ENCODE peak calls at places on chromosomes 11 and 22, in seven cellular contexts. E is activated gamma-delta T cell; B is KG1; Y is activated CD4-positive, alpha-beta T cell treated with anti-CD3 and anti-CD28 coated beads, Interleukin-2, amount 10 ng/mL, durations not matched to agents 7 days and 5 days; J is NCI-H510A; T is sigmoid colon; C is GM20000. S is an unnamed sample.
A peak's percentile ranks its signal among the peaks of the same experiment; 100 is the strongest.

GRCh38 chr22:22748297-22748743 is 103.9 kb downstream of the GGTLC2 start:
- DNase-seq in E (no peak), B (no peak), Y (peak; percentile 55), J (no peak), T (no peak), C (peak; percentile 41), S (peak; percentile 38)

GRCh38 chr11:102010776-102011500 is 36.3 kb upstream of the CFAP300 start:
- DNase-seq in E (no peak), B (no peak), Y (no peak), J (no peak), T (no peak), C (no peak), S (peak; percentile 66)

GRCh38 chr22:43600265-43600664 is 188.5 kb downstream of the MPPED1 start:
- DNase-seq in E (no peak), B (no peak), Y (no peak), J (no peak), T (no peak), C (no peak), S (no peak)

GRCh38 chr11:70226967-70227366 is 23.9 kb downstream of the FADD start:
- DNase-seq in E (no peak), B (no peak), Y (no peak), J (no peak), T (no peak), C (no peak), S (no peak)

GRCh38 chr11:133040289-133040893 is 491.9 kb downstream of the OPCML start:
- DNase-seq in E (no peak), B (no peak), Y (no peak), J (peak; percentile 50), T (no peak), C (no peak), S (no peak)

GRCh38 chr11:124740277-124740882 is 638 bp downstream of the NRGN start:
- DNase-seq in E (no peak), B (peak; percentile 63), Y (peak; percentile 51), J (no peak), T (no peak), C (peak; percentile 75), S (peak; percentile 58)

GRCh38 chr22:20236052-20236717 is 31.9 kb downstream of the RTN4R start:
- DNase-seq in E (no peak), B (no peak), Y (no peak), J (no peak), T (no peak), C (no peak), S (no peak)

GRCh38 chr11:71251761-71252433 is 480 bp downstream of the SHANK2 start:
- DNase-seq in E (no peak), B (no peak), Y (no peak), J (no peak), T (no peak), C (peak; percentile 78), S (no peak)

GRCh38 chr22:24146791-24147353 is 34.4 kb upstream of the SUSD2 start:
- DNase-seq in E (no peak), B (no peak), Y (no peak), J (no peak), T (peak; percentile 84), C (no peak), S (peak; percentile 72)

GRCh38 chr11:117230286-117230961 is 1.4 kb downstream of the PCSK7 start:
- DNase-seq in E (no peak), B (no peak), Y (peak; percentile 63), J (no peak), T (peak; percentile 58), C (peak; percentile 37), S (no peak)

GRCh38 chr11:47257518-47258316 is at the start of gene NR1H3:
- DNase-seq in E (no peak), B (no peak), Y (no peak), J (no peak), T (peak; percentile 95), C (peak; percentile 39), S (peak; percentile 49)

GRCh38 chr11:122167100-122167499 is 51.1 kb upstream of the BLID start:
- DNase-seq in E (no peak), B (no peak), Y (no peak), J (no peak), T (no peak), C (no peak), S (peak; percentile 83)

GRCh38 chr11:65440831-65441499 is 18.4 kb downstream of the NEAT1 start:
- DNase-seq in E (no peak), B (no peak), Y (no peak), J (no peak), T (peak; percentile 66), C (no peak), S (peak; percentile 48)

GRCh38 chr22:44269757-44270555 is 42.8 kb downstream of the SHISAL1 start:
- DNase-seq in E (no peak), B (no peak), Y (no peak), J (no peak), T (no peak), C (no peak), S (no peak)

S was measured in endothelial cell of umbilical vein.